ENCODE peak calls at places on chromosomes 4 and X, in ten cellular contexts. K is A673, M is astrocyte, F is K562, W is cardiac muscle cell, O is A549, T is psoas muscle, E is RWPE2, D is fibroblast of lung, U is HCT116. I is an unnamed sample. For H3K4me1, the result is how much of the 10 kb centered on the place peaks cover.

GRCh38 chr4:164945146-164945545 is 32.3 kb downstream of the TRIM61 start:
- DNase-seq in K (no peak), M (no peak), F (no peak), W (no peak), O (no peak), T (no peak), E (no peak), D (no peak), U (no peak), I (no peak)

GRCh38 chr4:177201614-177202013 is 108.1 kb upstream of the NEIL3 start:
- DNase-seq in K (no peak), M (no peak), F (no peak), W (no peak), O (no peak), T (no peak), E (no peak), D (no peak), U (no peak), I (no peak)

GRCh38 chr4:64718091-64718490 is 308.8 kb upstream of the TECRL start:
- DNase-seq in K (peak), M (peak), F (no peak), W (peak), O (no peak), T (no peak), E (no peak), D (peak), U (no peak), I (no peak)

GRCh38 chr4:131091896-131092295 is 1995.9 kb downstream of the C4orf33 start:
- DNase-seq in K (peak), M (peak), F (no peak), W (peak), O (peak), T (no peak), E (no peak), D (peak), U (peak), I (no peak)

GRCh38 chr4:108830509-108831244 is 67.8 kb upstream of the ETNPPL start:
- DNase-seq in K (peak), M (no peak), F (no peak), W (peak), O (no peak), T (peak), E (no peak), D (peak), U (no peak), I (no peak)

GRCh38 chr4:12734586-12734985 is 749.6 kb downstream of the RAB28 start:
- DNase-seq in K (no peak), M (no peak), F (no peak), W (no peak), O (no peak), T (no peak), E (no peak), D (no peak), U (no peak), I (no peak)

GRCh38 chr4:154545689-154546088 is 4.5 kb downstream of the PLRG1 start:
- DNase-seq in K (no peak), M (no peak), F (no peak), W (no peak), O (no peak), T (no peak), E (no peak), D (no peak), U (no peak), I (no peak)

GRCh38 chr4:71847300-71847699 is 63.4 kb upstream of the GC start:
- DNase-seq in K (no peak), M (no peak), F (no peak), W (no peak), O (no peak), T (no peak), E (no peak), D (no peak), U (no peak), I (no peak)

GRCh38 chrX:130829526-130830515 is 73.2 kb downstream of the ENOX2 start:
- DNase-seq in K (no peak), M (no peak), F (no peak), W (no peak), O (no peak), T (no peak), E (no peak), D (no peak), U (no peak), I (no peak)
- H3K27ac ChIP-seq in K (no peak), M (no peak), F (no peak), W (no peak), O (no peak), T (no peak), E (peak), D (no peak), U (no peak), I (no peak)

GRCh38 chr4:3372933-3373465 is 68.8 kb upstream of the HGFAC start:
- DNase-seq in K (no peak), M (peak), F (no peak), W (no peak), O (no peak), T (peak), E (no peak), D (peak), U (no peak), I (no peak)

GRCh38 chr4:3371038-3371437 is 70.7 kb upstream of the HGFAC start:
- DNase-seq in K (peak), M (peak), F (no peak), W (peak), O (no peak), T (no peak), E (no peak), D (peak), U (no peak), I (no peak)

GRCh38 chr4:3369781-3370660 is 71.7 kb upstream of the HGFAC start:
- DNase-seq in K (peak), M (peak), F (no peak), W (peak), O (no peak), T (no peak), E (no peak), D (peak), U (no peak), I (no peak)

GRCh38 chr4:3372264-3372932 is 69.4 kb upstream of the HGFAC start:
- DNase-seq in K (no peak), M (no peak), F (no peak), W (no peak), O (no peak), T (no peak), E (no peak), D (no peak), U (no peak), I (no peak)

DNA sequence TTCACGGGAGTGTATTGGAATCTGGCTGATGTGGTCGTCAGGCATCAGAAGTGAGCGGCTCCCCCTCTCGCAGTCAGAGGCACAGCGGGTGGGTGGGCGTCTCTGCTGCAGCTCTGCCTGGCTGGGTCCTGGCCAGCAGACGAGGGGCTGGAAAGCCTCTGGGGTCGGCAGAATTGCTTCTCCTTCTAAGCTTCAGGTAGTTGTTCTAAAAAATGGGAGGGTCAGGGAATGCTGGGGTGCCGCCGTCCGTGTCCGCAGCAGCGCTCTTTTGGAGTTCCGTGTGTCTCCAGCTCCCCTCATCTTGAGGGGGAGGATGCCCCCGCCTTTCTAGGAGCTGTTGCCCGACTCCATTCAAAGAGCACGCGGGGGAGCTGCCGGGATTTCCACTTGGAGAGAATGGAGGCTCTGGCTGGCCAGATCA is 70.2 kb upstream of the HGFAC start:
- DNase-seq in K (peak), M (peak), F (no peak), W (peak), O (no peak), T (no peak), E (no peak), D (peak), U (no peak), I (no peak)
- H3K4me1 ChIP-seq in K (under half), M (under half), F (under half), W (under half), O (under half), T (under half), E (under half), D (under half), U (under half), I (under half)

GRCh38 chrX:81120936-81121351 is 80.8 kb downstream of the HMGN5 start:
- DNase-seq in K (peak), M (peak), F (peak), W (peak), O (peak), T (peak), E (no peak), D (peak), U (no peak), I (peak)

GRCh38 chrX:81120270-81120935 is 81.3 kb downstream of the HMGN5 start:
- DNase-seq in K (peak), M (no peak), F (no peak), W (no peak), O (no peak), T (no peak), E (no peak), D (no peak), U (no peak), I (peak)

GRCh38 chrX:81121513-81122363 is 80.0 kb downstream of the HMGN5 start:
- DNase-seq in K (peak), M (peak), F (peak), W (peak), O (peak), T (peak), E (peak), D (peak), U (peak), I (peak)
- TF ChIP-seq CTCF in K (no peak), M (no peak), F (no peak), W (no peak), O (no peak), T (no peak), E (no peak), D (no peak), U (no peak), I (no peak)

GRCh38 chrX:153927686-153927935 is 1.5 kb upstream of the ARHGAP4 start:
- DNase-seq in K (no peak), M (no peak), F (no peak), W (no peak), O (no peak), T (no peak), E (no peak), D (no peak), U (no peak), I (no peak)

GRCh38 chrX:153927936-153928760 is 2.1 kb upstream of the ARHGAP4 start:
- DNase-seq in K (peak), M (peak), F (peak), W (peak), O (peak), T (peak), E (peak), D (peak), U (peak), I (peak)

GRCh38 chrX:153929576-153929975 is 3.5 kb upstream of the ARHGAP4 start:
- DNase-seq in K (no peak), M (no peak), F (no peak), W (no peak), O (no peak), T (no peak), E (no peak), D (no peak), U (no peak), I (no peak)

GRCh38 chrX:153930011-153930910 is 4.2 kb upstream of the ARHGAP4 start:
- DNase-seq in K (no peak), M (no peak), F (no peak), W (no peak), O (no peak), T (no peak), E (no peak), D (no peak), U (no peak), I (no peak)

DNA sequence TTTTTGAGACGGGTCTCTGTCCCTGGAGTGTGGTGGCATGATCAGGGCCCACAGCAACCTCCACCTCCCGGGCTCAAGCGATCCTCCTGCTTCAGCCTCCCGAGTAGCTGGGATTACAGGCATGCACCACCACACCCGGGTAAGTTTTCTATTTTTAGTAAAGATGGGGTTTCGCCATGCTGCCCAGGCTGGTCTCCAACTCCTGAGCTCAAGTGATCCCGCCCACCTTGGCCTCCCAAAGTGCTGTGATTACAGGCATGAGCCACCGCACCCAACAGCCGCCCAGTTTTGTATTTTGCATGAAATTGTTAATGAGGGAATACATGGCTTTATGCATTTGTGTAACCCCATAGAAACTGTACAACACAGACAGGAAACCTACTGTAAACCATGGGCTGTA is 2.8 kb upstream of the ARHGAP4 start:
- DNase-seq in K (peak), M (no peak), F (no peak), W (no peak), O (no peak), T (no peak), E (no peak), D (no peak), U (no peak), I (no peak)
- H3K27ac ChIP-seq in K (peak), M (no peak), F (peak), W (peak), O (peak), T (peak), E (peak), D (no peak), U (peak), I (peak)

DNA sequence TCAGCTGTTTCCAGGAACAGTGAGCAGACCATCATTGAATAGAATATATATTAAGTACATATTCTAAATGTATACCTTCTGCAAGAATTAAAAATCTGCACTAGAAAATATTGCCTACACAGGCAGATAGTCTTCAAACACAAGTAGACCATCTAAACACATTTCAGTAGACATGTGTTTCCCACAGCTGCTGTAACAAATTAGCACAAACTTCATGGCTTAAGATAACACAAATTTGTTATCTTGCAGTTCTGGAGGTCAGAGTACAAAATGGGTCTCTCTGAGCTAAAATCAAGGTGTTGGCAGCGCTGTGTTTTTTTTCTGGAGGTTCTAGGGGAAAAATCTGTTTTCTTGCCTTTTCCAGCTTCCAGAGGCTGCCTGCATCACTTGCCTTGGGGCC is 42.7 kb downstream of the SH3RF1 start:
- DNase-seq in K (no peak), M (no peak), F (no peak), W (no peak), O (no peak), T (no peak), E (no peak), D (no peak), U (no peak), I (no peak)
- H3K4me1 ChIP-seq in K (under half), M (under half), F (under half), W (under half), O (half or more), T (under half), E (half or more), D (under half), U (half or more), I (under half)

GRCh38 chrX:13341491-13342101 is 21.7 kb upstream of the ATXN3L start:
- DNase-seq in K (no peak), M (peak), F (no peak), W (no peak), O (no peak), T (no peak), E (no peak), D (peak), U (no peak), I (no peak)
- TF ChIP-seq CTCF in K (no peak), M (no peak), F (peak), W (no peak), O (no peak), T (no peak), E (no peak), D (no peak), U (peak), I (no peak)

DNA sequence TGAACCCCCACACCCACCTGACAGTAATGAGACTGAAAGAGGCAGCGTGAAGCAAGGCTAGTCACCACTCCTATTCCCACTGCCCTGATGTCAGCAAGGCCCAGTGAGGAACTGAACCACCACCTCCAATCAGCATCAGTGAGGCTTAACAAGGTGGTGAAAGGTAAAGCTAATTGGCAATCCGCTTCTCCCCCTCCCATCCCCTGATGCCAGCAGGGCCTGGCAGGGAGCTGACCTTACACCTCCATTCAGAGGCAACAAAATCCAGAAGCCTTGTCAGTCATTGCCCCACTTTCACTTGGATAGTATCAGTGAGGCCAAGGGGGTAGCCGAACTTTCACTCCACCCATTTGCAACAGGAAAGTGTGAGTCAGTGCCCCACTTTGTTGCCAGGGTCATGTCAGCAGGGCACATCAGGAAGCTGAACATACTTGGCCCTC is 60.8 kb downstream of the AWAT2 start:
- DNase-seq in K (no peak), M (no peak), F (no peak), W (peak), O (no peak), T (no peak), E (no peak), D (no peak), U (peak), I (no peak)
- H3K27ac ChIP-seq in K (no peak), M (no peak), F (no peak), W (no peak), O (no peak), T (no peak), E (no peak), D (no peak), U (no peak), I (no peak)